ENCODE peak calls at places on chromosome 6, in eight cellular contexts. A is A549; E is GM23338; M is neural crest cell; O is AG09309; Z is stomach; N is CD8-positive, alpha-beta T cell; L is fibroblast of mammary gland. I is an unnamed sample.
A peak's percentile ranks its signal among the peaks of the same experiment; 100 is the strongest.

GRCh38 chr6:19869464-19869863 is 32.3 kb downstream of the ID4 start:
- DNase-seq in A (no peak), E (peak; percentile 49), M (no peak), O (no peak), Z (no peak), N (no peak), L (no peak), I (no peak)

GRCh38 chr6:148758492-148758891 is 11.7 kb downstream of the UST start:
- DNase-seq in A (no peak), E (no peak), M (no peak), O (no peak), Z (no peak), N (peak; percentile 17), L (peak; percentile 45), I (no peak)

GRCh38 chr6:31139599-31139998 is 733 bp upstream of the PSORS1C2 start:
- DNase-seq in A (no peak), E (peak; percentile 79), M (no peak), O (no peak), Z (no peak), N (no peak), L (peak; percentile 8), I (no peak)

GRCh38 chr6:30884521-30885480 is 482 bp downstream of the DDR1 start:
- DNase-seq in A (peak; percentile 47), E (peak; percentile 81), M (peak; percentile 28), O (no peak), Z (peak; percentile 43), N (peak; percentile 45), L (no peak), I (no peak)

GRCh38 chr6:137416376-137417109 is 77.7 kb downstream of the OLIG3 start:
- DNase-seq in A (no peak), E (peak; percentile 9), M (no peak), O (peak; percentile 62), Z (no peak), N (no peak), L (peak; percentile 93), I (no peak)

GRCh38 chr6:7100072-7100750 is 7.5 kb upstream of the RREB1 start:
- DNase-seq in A (no peak), E (no peak), M (no peak), O (no peak), Z (no peak), N (no peak), L (no peak), I (no peak)

GRCh38 chr6:113586966-113587699 is 270.0 kb upstream of the MARCKS start:
- DNase-seq in A (no peak), E (peak; percentile 94), M (peak; percentile 21), O (no peak), Z (no peak), N (no peak), L (no peak), I (no peak)

GRCh38 chr6:9848094-9848493 is 566.8 kb downstream of the TFAP2A start:
- DNase-seq in A (no peak), E (no peak), M (no peak), O (no peak), Z (no peak), N (no peak), L (no peak), I (no peak)

GRCh38 chr6:31796993-31797385 is 1.4 kb upstream of the VARS1 start:
- DNase-seq in A (no peak), E (no peak), M (no peak), O (no peak), Z (no peak), N (no peak), L (no peak), I (no peak)

GRCh38 chr6:34657307-34657978 is 39.1 kb downstream of the ILRUN start:
- DNase-seq in A (peak; percentile 60), E (peak; percentile 45), M (no peak), O (peak; percentile 72), Z (peak; percentile 61), N (no peak), L (peak; percentile 90), I (peak; percentile 66)

GRCh38 chr6:13847651-13848050 is 33.3 kb upstream of the MCUR1 start:
- DNase-seq in A (no peak), E (no peak), M (no peak), O (no peak), Z (no peak), N (no peak), L (no peak), I (no peak)

GRCh38 chr6:13848553-13849150 is 34.3 kb upstream of the MCUR1 start:
- DNase-seq in A (no peak), E (no peak), M (no peak), O (no peak), Z (no peak), N (no peak), L (no peak), I (no peak)

GRCh38 chr6:13851803-13852202 is 37.4 kb upstream of the MCUR1 start:
- DNase-seq in A (no peak), E (no peak), M (no peak), O (no peak), Z (no peak), N (no peak), L (no peak), I (no peak)

DNA sequence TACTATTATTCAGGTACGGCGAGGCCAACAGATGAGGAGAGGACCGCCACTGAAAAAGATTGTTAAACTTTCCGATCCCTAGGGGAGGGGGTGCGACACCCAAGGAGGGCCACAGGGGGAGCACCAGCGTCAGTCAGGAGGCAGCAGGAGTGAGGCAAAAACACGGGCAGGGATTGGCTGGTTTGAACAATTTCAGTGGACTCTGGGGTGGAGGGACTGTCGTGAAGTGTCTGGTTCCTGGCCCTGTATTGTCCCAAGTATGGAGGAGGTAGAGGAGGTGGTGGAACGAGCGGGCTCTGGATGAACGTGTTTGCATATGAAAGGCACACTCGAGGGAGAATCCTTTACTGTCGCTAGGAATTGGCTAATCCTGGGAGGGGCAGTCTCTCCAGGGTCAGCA is 32.5 kb upstream of the MCUR1 start:
- DNase-seq in A (peak; percentile 17), E (peak; percentile 85), M (peak; percentile 41), O (no peak), Z (no peak), N (no peak), L (no peak), I (no peak)
- TF ChIP-seq CTCF in A (no peak), E (peak; percentile 71), M (no peak), O (peak; percentile 9), Z (no peak), N (no peak), L (no peak), I (no peak)

GRCh38 chr6:118288355-118289124 is 259.6 kb upstream of the PLN start:
- DNase-seq in A (no peak), E (peak; percentile 24), M (no peak), O (no peak), Z (no peak), N (no peak), L (peak; percentile 54), I (no peak)

GRCh38 chr6:118283759-118284158 is 264.3 kb upstream of the PLN start:
- DNase-seq in A (peak; percentile 9), E (peak; percentile 78), M (peak; percentile 21), O (no peak), Z (peak; percentile 59), N (peak; percentile 52), L (peak; percentile 72), I (peak; percentile 6)

GRCh38 chr6:118281291-118281690 is 266.8 kb upstream of the PLN start:
- DNase-seq in A (no peak), E (peak; percentile 46), M (no peak), O (no peak), Z (no peak), N (no peak), L (no peak), I (no peak)

GRCh38 chr6:118285791-118286190 is 262.3 kb upstream of the PLN start:
- DNase-seq in A (no peak), E (no peak), M (no peak), O (no peak), Z (no peak), N (no peak), L (peak; percentile 57), I (no peak)

DNA sequence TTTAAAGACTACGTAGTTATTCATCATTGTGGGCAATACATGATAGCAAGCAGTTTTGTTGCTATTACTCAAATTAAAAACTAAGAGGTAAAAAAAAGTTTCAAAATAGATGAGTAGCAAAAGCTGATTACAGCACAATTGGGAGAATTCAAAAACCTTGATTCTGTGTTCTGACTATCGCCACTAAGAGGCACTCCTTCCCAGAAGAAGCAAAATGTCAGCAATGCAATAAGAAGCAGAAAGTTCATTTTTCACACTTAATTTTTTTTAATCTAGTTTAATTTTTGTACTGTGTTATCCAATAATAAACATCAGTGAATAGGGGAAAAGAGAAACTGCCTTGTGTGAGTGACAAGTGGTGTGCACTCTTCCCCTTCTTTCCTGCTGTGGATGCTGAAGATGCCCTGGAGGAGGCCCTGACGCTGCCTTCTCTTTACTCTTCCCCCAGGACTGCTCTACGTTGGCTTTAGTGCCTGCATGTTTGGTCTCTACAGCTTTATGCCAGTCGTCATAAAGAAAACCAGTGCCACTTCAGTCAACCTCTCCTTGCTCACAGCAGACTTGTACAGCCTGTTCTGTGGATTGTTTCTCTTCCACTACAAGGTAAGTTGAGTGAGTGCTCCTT is 263.2 kb upstream of the PLN start:
- DNase-seq in A (no peak), E (peak; percentile 13), M (no peak), O (no peak), Z (no peak), N (no peak), L (peak; percentile 35), I (no peak)
- TF ChIP-seq CTCF in A (peak; percentile 35), E (peak; percentile 58), M (peak; percentile 46), O (peak; percentile 45), Z (no peak), N (no peak), L (peak; percentile 60), I (peak; percentile 53)

DNA sequence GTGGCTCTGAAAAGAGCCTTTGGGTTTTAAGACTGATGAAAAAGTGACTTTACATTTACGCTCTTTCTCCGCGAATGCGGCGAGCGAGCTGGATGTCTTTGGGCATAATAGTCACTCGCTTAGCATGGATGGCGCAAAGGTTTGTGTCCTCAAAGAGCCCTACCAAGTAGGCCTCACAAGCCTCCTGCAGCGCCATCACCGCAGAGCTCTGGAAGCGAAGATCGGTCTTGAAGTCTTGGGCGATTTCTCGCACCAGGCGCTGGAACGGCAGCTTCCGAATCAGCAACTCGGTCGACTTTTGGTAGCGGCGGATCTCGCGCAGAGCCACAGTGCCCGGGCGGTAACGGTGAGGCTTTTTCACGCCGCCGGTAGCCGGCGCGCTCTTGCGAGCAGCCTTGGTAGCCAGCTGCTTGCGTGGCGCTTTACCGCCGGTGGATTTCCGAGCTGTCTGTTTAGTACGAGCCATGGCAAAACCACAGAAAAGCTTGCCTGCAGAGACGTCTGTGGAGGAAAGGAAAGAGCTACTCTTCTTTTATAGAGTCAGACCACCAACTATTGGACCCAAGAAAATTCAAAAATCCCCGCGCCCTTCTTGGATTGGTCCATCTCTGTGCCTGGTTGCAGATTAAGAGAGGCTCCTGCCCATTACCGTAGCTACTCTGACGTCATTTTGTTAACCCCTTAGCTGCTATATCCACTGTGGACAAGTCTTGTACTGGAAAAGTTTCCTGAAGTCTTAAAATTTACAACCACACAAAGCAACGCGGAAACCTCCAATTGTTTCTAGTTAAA is 55.4 kb upstream of the HFE start:
- DNase-seq in A (peak; percentile 86), E (peak; percentile 99), M (peak; percentile 86), O (peak; percentile 81), Z (peak; percentile 75), N (peak; percentile 86), L (peak; percentile 98), I (peak; percentile 80)
- TF ChIP-seq CTCF in A (no peak), E (no peak), M (peak; percentile 32), O (peak; percentile 42), Z (peak; percentile 11), N (no peak), L (no peak), I (peak; percentile 39)

DNA sequence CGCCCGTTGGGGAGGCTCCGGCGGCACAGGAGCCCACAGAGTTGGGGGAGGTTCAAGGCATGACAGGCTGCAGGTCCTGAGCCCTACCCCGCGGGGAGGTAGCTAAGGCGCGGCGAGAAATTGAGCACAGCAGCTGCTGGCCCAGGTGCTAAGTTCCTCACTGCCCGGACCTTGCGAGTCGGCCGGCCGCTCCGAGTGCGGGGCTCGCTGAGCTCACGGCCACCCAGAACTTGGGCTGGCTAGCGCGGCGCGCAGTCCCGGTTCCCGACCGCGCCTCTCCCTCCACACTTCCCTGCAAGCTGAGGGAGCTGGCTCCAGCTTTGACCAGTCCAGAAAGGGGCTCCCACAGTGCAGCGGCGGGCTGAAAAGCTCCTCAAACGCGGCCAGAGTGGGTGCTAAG is 23.9 kb upstream of the KIF13A start:
- DNase-seq in A (no peak), E (no peak), M (no peak), O (no peak), Z (no peak), N (no peak), L (no peak), I (no peak)
- TF ChIP-seq CTCF in A (no peak), E (no peak), M (no peak), O (no peak), Z (no peak), N (no peak), L (no peak), I (no peak)